ENCODE peak calls at places on chromosome 16, in ten cellular contexts. T is caudate nucleus; M is retina; L is activated naive CD8-positive, alpha-beta T cell treated with anti-CD3 and anti-CD28 coated beads for 36 hours; S is glutamatergic neuron; G is left ventricle myocardium inferior; F is heart right ventricle; E is NCI-H510A treated with DMSO at 0.1 percent for 48 hours; X is lower lobe of right lung; Z is stimulated activated CD8-positive, alpha-beta memory T cell treated with anti-CD3 and anti-CD28 coated beads, Interleukin-2, amount 100 ng/mL, for 48 hours. I is an unnamed sample.

GRCh38 chr16:82639263-82639662 is 12.5 kb downstream of the CDH13 start:
- DNase-seq in X (no peak), M (no peak), G (no peak), T (no peak), Z (no peak), L (no peak), F (no peak), E (no peak), S (no peak), I (no peak)

GRCh38 chr16:86294535-86294934 is 215.8 kb upstream of the FOXF1 start:
- DNase-seq in F (no peak), G (no peak), T (no peak), X (no peak), L (no peak), E (no peak), Z (no peak), M (peak), S (no peak), I (no peak)

GRCh38 chr16:12602811-12603698 is 200.6 kb downstream of the CPPED1 start:
- DNase-seq in G (no peak), S (peak), T (no peak), E (no peak), M (peak), F (no peak), L (no peak), X (no peak), Z (no peak), I (no peak)

GRCh38 chr16:66135838-66136237 is 230.7 kb upstream of the CDH5 start:
- DNase-seq in G (no peak), X (no peak), M (no peak), T (no peak), Z (no peak), L (no peak), S (no peak), F (no peak), E (no peak), I (no peak)

GRCh38 chr16:912684-913613 is 57.8 kb downstream of the LMF1 start:
- DNase-seq in T (peak), S (no peak), M (peak), X (no peak), E (no peak), Z (no peak), L (no peak), G (no peak), F (no peak), I (no peak)

GRCh38 chr16:30139895-30140481 is 17.0 kb upstream of the MAPK3 start:
- DNase-seq in S (no peak), X (no peak), T (peak), Z (no peak), F (no peak), G (no peak), E (peak), M (no peak), L (no peak), I (no peak)

GRCh38 chr16:30112197-30113030 is 923 bp downstream of the GDPD3 start:
- DNase-seq in E (peak), S (peak), T (peak), G (peak), Z (peak), X (peak), L (peak), F (peak), M (peak), I (no peak)

GRCh38 chr16:83549836-83550569 is 257.8 kb upstream of the HSBP1 start:
- DNase-seq in F (no peak), X (no peak), M (no peak), G (no peak), Z (no peak), E (no peak), S (no peak), L (no peak), T (no peak), I (no peak)

I was measured in NCI-H2227 treated with DMSO at 0.1 percent for 48 hours.